ENCODE peak calls at places on chromosomes 4 and X, in five cellular contexts. V is HCT116, R is cardiac muscle cell, B is fibroblast of lung, E is colonic mucosa. A is an unnamed sample.

GRCh38 chrX:39950035-39950688 is 147.6 kb downstream of the BCOR start:
- DNase-seq in V (no peak), R (no peak), B (peak), E (no peak), A (no peak)

GRCh38 chr4:1676605-1677525 is 7.2 kb downstream of the FAM53A start:
- DNase-seq in V (no peak), R (no peak), B (no peak), E (no peak), A (no peak)

GRCh38 chr4:173218411-173219125 is 50.0 kb downstream of the GALNT7 start:
- DNase-seq in V (peak), R (no peak), B (peak), E (no peak), A (no peak)

GRCh38 chr4:152946460-152946859 is 10.3 kb downstream of the FHDC1 start:
- DNase-seq in V (no peak), R (no peak), B (no peak), E (no peak), A (no peak)

GRCh38 chr4:34182346-34182745 is 2062.0 kb downstream of the ARAP2 start:
- DNase-seq in V (no peak), R (no peak), B (peak), E (no peak), A (no peak)

GRCh38 chr4:154088741-154089140 is 299.9 kb upstream of the SFRP2 start:
- DNase-seq in V (no peak), R (no peak), B (no peak), E (no peak), A (no peak)

GRCh38 chr4:33184684-33185083 is 2464.5 kb downstream of the PCDH7 start:
- DNase-seq in V (no peak), R (no peak), B (peak), E (no peak), A (no peak)

GRCh38 chr4:173797296-173797695 is 267.3 kb upstream of the HAND2 start:
- DNase-seq in V (no peak), R (no peak), B (no peak), E (no peak), A (no peak)

GRCh38 chr4:128345650-128346049 is 58.0 kb upstream of the PGRMC2 start:
- DNase-seq in V (no peak), R (no peak), B (no peak), E (no peak), A (no peak)

GRCh38 chrX:54357414-54358377 is at the start of gene WNK3:
- DNase-seq in V (no peak), R (peak), B (peak), E (peak), A (no peak)

GRCh38 chr4:6538586-6538985 is 36.4 kb upstream of the MAN2B2 start:
- DNase-seq in V (no peak), R (no peak), B (no peak), E (no peak), A (no peak)

GRCh38 chrX:68945603-68946228 is 116.9 kb downstream of the EFNB1 start:
- DNase-seq in V (no peak), R (no peak), B (peak), E (peak), A (no peak)

GRCh38 chr4:33302298-33302697 is 2582.1 kb downstream of the PCDH7 start:
- DNase-seq in V (no peak), R (no peak), B (peak), E (no peak), A (no peak)

GRCh38 chr4:73007526-73008100 is 61.9 kb downstream of the COX18 start:
- DNase-seq in V (no peak), R (no peak), B (peak), E (no peak), A (no peak)

GRCh38 chrX:52979993-52980392 is 21.7 kb upstream of the FAM156A start:
- DNase-seq in V (no peak), R (no peak), B (peak), E (no peak), A (no peak)

GRCh38 chrX:39835241-39835640 is 262.5 kb downstream of the BCOR start:
- DNase-seq in V (no peak), R (no peak), B (no peak), E (no peak), A (no peak)

GRCh38 chrX:154028502-154029184 is 8.9 kb upstream of the IRAK1 start:
- DNase-seq in V (no peak), R (no peak), B (no peak), E (peak), A (no peak)

GRCh38 chr4:1026115-1026514 is 14.7 kb downstream of the FGFRL1 start:
- DNase-seq in V (no peak), R (peak), B (no peak), E (peak), A (no peak)

GRCh38 chr4:158159054-158159717 is 13.6 kb downstream of the GASK1B start:
- DNase-seq in V (no peak), R (no peak), B (peak), E (no peak), A (peak)

GRCh38 chrX:150199803-150200202 is 163.3 kb upstream of the MAMLD1 start:
- DNase-seq in V (no peak), R (no peak), B (no peak), E (no peak), A (no peak)

GRCh38 chr4:76594152-76594551 is 159.1 kb downstream of the SHROOM3 start:
- DNase-seq in V (no peak), R (no peak), B (no peak), E (peak), A (no peak)

GRCh38 chrX:68504237-68504636 is 5.4 kb downstream of the YIPF6 start:
- DNase-seq in V (no peak), R (no peak), B (peak), E (no peak), A (peak)

GRCh38 chr4:3436798-3437581 is 4.8 kb upstream of the HGFAC start:
- DNase-seq in V (peak), R (no peak), B (peak), E (peak), A (peak)

GRCh38 chrX:115067812-115068211 is 50.4 kb upstream of the IL13RA2 start:
- DNase-seq in V (no peak), R (no peak), B (no peak), E (no peak), A (no peak)

GRCh38 chrX:46446727-46447378 is 98.4 kb downstream of the ZNF674 start:
- DNase-seq in V (peak), R (peak), B (peak), E (peak), A (no peak)

GRCh38 chrX:55167124-55167523 is 53.0 kb upstream of the PAGE5 start:
- DNase-seq in V (peak), R (no peak), B (no peak), E (no peak), A (no peak)

GRCh38 chrX:107729558-107730297 is 45.9 kb downstream of the TSC22D3 start:
- DNase-seq in V (no peak), R (peak), B (no peak), E (no peak), A (no peak)

GRCh38 chrX:153763989-153764755 is at the start of gene PLXNB3:
- DNase-seq in V (peak), R (peak), B (peak), E (peak), A (no peak)

GRCh38 chrX:33543757-33544156 is 332.4 kb upstream of the DMD start:
- DNase-seq in V (no peak), R (peak), B (no peak), E (no peak), A (no peak)
- H3K27ac ChIP-seq in V (no peak), R (no peak), B (no peak), E (no peak), A (no peak)

GRCh38 chr4:140742838-140743193 is 13.4 kb downstream of the TBC1D9 start:
- DNase-seq in V (no peak), R (no peak), B (no peak), E (no peak), A (no peak)
- H3K27ac ChIP-seq in V (no peak), R (no peak), B (no peak), E (peak), A (peak)

GRCh38 chrX:100984818-100985217 is 15.3 kb downstream of the ARL13A start:
- DNase-seq in V (no peak), R (no peak), B (no peak), E (no peak), A (no peak)
- H3K27ac ChIP-seq in V (no peak), R (no peak), B (no peak), E (no peak), A (no peak)

DNA sequence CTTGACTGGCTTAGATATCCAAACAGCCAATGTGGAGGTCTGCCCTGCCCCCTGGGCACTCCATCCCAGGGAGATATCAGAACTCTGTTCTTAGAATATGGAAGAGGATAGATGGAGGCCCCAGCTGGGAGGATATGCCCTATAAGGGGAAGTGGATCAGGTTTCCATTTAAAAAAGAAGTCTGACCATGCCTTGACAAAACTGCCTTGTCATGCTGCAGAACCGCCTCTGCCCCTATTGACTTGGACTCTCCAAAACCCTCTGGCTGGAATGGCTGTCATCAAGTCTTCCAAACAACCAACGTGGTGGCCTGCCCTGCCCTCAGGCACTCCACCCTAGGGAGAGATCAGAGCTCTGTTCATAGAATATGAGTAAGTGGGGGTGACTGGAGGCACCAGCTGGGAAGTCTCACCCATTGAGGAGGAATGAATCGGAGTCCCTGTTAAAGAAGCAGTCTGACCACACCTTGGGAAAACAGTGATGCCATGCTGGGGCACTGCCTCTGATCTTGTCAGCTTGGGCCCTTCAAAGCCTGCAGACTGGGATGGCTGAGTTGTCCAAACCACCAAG is 114.9 kb downstream of the VSIG4 start:
- DNase-seq in V (no peak), R (no peak), B (no peak), E (no peak), A (peak)
- H3K27ac ChIP-seq in V (no peak), R (no peak), B (no peak), E (no peak), A (peak)

DNA sequence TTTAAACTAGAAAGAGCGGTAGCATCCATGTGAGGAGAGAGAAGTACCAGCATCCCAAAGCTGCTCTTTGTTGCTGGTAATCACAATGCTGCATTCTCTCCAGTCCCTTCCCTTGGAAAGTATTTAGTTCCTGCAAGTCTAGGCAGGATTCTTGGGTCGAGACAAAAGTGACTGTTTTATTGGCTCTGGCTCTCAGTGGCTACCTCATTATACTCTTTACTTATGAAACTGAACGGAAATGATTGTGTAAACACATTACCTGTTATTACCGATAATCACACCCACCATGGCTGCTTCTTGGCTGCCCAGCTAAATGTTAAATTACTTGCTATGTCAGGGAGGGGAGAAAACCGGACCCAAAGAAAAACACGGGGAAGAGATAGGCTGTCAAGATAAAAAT is 26.2 kb downstream of the ATXN3L start:
- DNase-seq in V (no peak), R (no peak), B (peak), E (no peak), A (peak)
- H3K27ac ChIP-seq in V (no peak), R (no peak), B (no peak), E (no peak), A (peak)

DNA sequence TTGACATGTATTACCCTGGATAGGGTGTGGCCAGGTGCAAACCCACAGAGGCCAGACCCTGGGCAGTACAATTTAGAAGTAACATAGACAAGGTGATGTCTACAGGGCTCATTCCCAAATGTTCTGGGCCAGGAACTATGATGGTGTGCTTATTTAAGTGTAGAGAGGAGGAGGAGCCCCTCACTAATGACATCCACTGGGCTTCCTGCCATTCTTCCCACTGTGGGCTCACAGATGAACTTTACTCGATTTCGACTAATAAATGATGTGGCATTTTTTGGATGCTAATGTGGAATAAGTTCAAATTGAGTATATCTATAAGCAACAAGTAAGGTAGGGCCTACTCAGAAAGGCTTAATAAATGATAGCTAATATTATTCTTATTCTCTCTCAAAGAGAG is 280.9 kb upstream of the BOD1L1 start:
- DNase-seq in V (no peak), R (no peak), B (peak), E (no peak), A (no peak)
- H3K27ac ChIP-seq in V (no peak), R (no peak), B (peak), E (no peak), A (no peak)

DNA sequence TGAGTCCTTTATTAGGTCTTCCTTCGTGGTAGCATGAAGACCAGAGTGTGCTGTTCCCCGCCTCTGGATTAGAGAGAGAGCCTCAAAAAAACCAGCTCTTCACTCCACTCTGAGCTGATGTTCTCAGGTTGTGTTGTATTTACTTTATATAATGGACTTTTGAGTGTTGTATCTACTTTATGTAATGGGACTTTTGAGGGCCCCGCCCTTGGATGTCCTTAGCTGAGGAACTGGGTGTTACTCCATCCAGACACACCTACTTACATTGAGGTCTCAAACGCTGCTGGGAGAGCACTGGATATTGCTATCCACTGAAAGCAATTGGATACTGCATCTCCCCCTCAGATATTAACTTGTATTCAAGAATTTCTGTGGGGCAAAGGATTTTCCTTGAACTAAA is 28.2 kb downstream of the ATP8A1 start:
- DNase-seq in V (no peak), R (no peak), B (no peak), E (peak), A (no peak)
- H3K27ac ChIP-seq in V (no peak), R (no peak), B (no peak), E (peak), A (no peak)

GRCh38 chr4:78562687-78563086 is 11.1 kb downstream of the ANXA3 start:
- DNase-seq in V (no peak), R (no peak), B (no peak), E (no peak), A (no peak)

GRCh38 chr4:78558421-78558820 is 6.9 kb downstream of the ANXA3 start:
- DNase-seq in V (no peak), R (no peak), B (no peak), E (no peak), A (no peak)

GRCh38 chr4:78560296-78560963 is 8.9 kb downstream of the ANXA3 start:
- DNase-seq in V (peak), R (no peak), B (peak), E (no peak), A (no peak)

GRCh38 chr4:78557841-78558240 is 6.3 kb downstream of the ANXA3 start:
- DNase-seq in V (no peak), R (no peak), B (no peak), E (no peak), A (no peak)

DNA sequence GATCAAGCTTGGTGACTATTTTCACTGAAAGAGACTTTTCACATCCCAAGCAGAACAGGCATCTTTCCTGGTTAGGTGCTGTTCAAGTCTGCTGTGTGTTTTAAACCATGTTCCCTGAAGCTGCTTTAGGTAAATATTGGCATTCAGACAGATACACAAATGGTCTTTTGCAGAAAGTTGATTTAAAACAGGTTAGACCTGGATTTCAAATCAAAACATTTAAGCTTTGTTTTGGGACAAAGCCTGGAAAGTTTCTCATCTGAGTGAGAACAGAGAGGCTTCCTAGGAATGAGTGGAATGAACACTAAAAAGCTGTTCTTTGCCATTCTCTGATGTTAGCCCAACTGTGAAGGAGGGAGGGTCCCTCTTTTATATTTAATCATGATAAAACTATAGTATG is 10.1 kb downstream of the ANXA3 start:
- DNase-seq in V (no peak), R (no peak), B (peak), E (no peak), A (no peak)
- H3K27ac ChIP-seq in V (peak), R (no peak), B (no peak), E (no peak), A (peak)